ENCODE peak calls at places on chromosomes 11 and 22, in five cellular contexts. F is tibial artery; Q is activated CD8-positive, alpha-beta T cell treated with anti-CD3 and anti-CD28 coated beads for 36 hours; U is bronchial epithelial cell; A is brain microvascular endothelial cell. D is an unnamed sample.

GRCh38 chr11:124746621-124747243 is 5.3 kb downstream of the VSIG2 start:
- DNase-seq in Q (peak; percentile 79), U (peak; percentile 74), A (peak; percentile 78), F (peak; percentile 65), D (peak; percentile 90)

GRCh38 chr11:3126901-3127691 is 38.0 kb downstream of the OSBPL5 start:
- DNase-seq in Q (no peak), U (no peak), A (no peak), F (no peak), D (no peak)

GRCh38 chr11:65279713-65280459 is 18.1 kb downstream of the POLA2 start:
- DNase-seq in Q (peak; percentile 75), A (peak; percentile 99), F (no peak), U (peak; percentile 95), D (peak; percentile 90)

GRCh38 chr11:69640995-69641581 is at the start of gene CCND1:
- DNase-seq in U (peak; percentile 74), F (peak; percentile 67), Q (peak; percentile 56), A (peak; percentile 90), D (peak; percentile 88)

GRCh38 chr11:118661425-118662301 is 17.8 kb downstream of the TREH start:
- DNase-seq in F (no peak), Q (no peak), A (no peak), U (no peak), D (no peak)

GRCh38 chr11:76628408-76628947 is 42.1 kb downstream of the LRRC32 start:
- DNase-seq in A (no peak), Q (peak; percentile 98), U (no peak), F (no peak), D (no peak)

GRCh38 chr22:47808236-47808845 is 1045.9 kb downstream of the TBC1D22A start:
- DNase-seq in Q (no peak), F (no peak), U (no peak), A (no peak), D (no peak)

GRCh38 chr11:78332174-78332866 is 85.3 kb downstream of the GAB2 start:
- DNase-seq in A (no peak), F (no peak), Q (peak; percentile 35), U (peak; percentile 8), D (no peak)

GRCh38 chr22:21725956-21726649 is 9.5 kb downstream of the YPEL1 start:
- DNase-seq in Q (no peak), A (no peak), U (no peak), F (no peak), D (no peak)

GRCh38 chr11:18312663-18313420 is 9.1 kb downstream of the HPS5 start:
- DNase-seq in F (no peak), Q (no peak), A (peak; percentile 46), U (peak; percentile 82), D (peak; percentile 53)

GRCh38 chr11:96094156-96094555 is 170.2 kb upstream of the MTMR2 start:
- DNase-seq in U (no peak), F (no peak), Q (no peak), A (no peak), D (no peak)

GRCh38 chr11:2448661-2449547 is 4.1 kb downstream of the KCNQ1 start:
- DNase-seq in U (no peak), Q (no peak), A (no peak), F (no peak), D (no peak)

GRCh38 chr22:49926916-49927315 is 8.5 kb downstream of the CRELD2 start:
- DNase-seq in U (no peak), A (no peak), Q (no peak), F (no peak), D (no peak)

GRCh38 chr22:22687638-22688500 is 43.5 kb downstream of the GGTLC2 start:
- DNase-seq in A (peak; percentile 66), Q (peak; percentile 46), U (peak; percentile 53), F (no peak), D (peak; percentile 63)

GRCh38 chr22:44574057-44574456 is 76.0 kb upstream of the RTL6 start:
- DNase-seq in F (no peak), Q (no peak), U (peak; percentile 84), A (no peak), D (peak; percentile 96)

GRCh38 chr11:71145368-71145767 is 107.0 kb downstream of the SHANK2 start:
- DNase-seq in U (no peak), F (no peak), A (no peak), Q (no peak), D (no peak)

GRCh38 chr11:12683857-12684256 is 9.6 kb downstream of the TEAD1 start:
- DNase-seq in U (no peak), Q (no peak), F (no peak), A (no peak), D (peak; percentile 49)

GRCh38 chr11:80718611-80719291 is 1277.9 kb upstream of the TENM4 start:
- DNase-seq in A (no peak), U (no peak), Q (no peak), F (no peak), D (no peak)

GRCh38 chr22:49533886-49534285 is 293.8 kb downstream of the BRD1 start:
- DNase-seq in Q (no peak), A (no peak), U (no peak), F (peak; percentile 8), D (no peak)

GRCh38 chr22:25666308-25666707 is 75.7 kb upstream of the MYO18B start:
- DNase-seq in F (peak; percentile 55), Q (no peak), A (no peak), U (no peak), D (no peak)

GRCh38 chr11:10459029-10459970 is 4.2 kb downstream of the AMPD3 start:
- DNase-seq in A (no peak), U (no peak), F (no peak), Q (peak; percentile 82), D (no peak)

GRCh38 chr11:35082322-35083180 is 56.4 kb upstream of the CD44 start:
- DNase-seq in U (peak; percentile 83), F (peak; percentile 63), Q (peak; percentile 93), A (peak; percentile 89), D (peak; percentile 86)

GRCh38 chr11:45296085-45296484 is 9.9 kb upstream of the SYT13 start:
- DNase-seq in F (no peak), Q (no peak), A (no peak), U (no peak), D (no peak)

GRCh38 chr11:64744544-64745218 is 739 bp upstream of the RASGRP2 start:
- DNase-seq in Q (peak; percentile 40), U (no peak), A (no peak), F (no peak), D (no peak)

GRCh38 chr11:74446445-74446844 is 20.9 kb downstream of the KCNE3 start:
- DNase-seq in U (no peak), A (no peak), Q (no peak), F (no peak), D (no peak)

GRCh38 chr22:33756508-33756949 is 163.7 kb downstream of the LARGE1 start:
- DNase-seq in U (no peak), F (no peak), Q (no peak), A (no peak), D (no peak)

GRCh38 chr11:62295504-62295903 is 3.4 kb downstream of the SCGB1D4 start:
- DNase-seq in Q (peak; percentile 37), U (peak; percentile 22), F (no peak), A (peak; percentile 43), D (peak; percentile 31)

GRCh38 chr22:24431309-24432034 is 4.1 kb downstream of the ADORA2A start:
- DNase-seq in Q (no peak), U (no peak), F (peak; percentile 12), A (no peak), D (no peak)

GRCh38 chr22:23831781-23832180 is 7.0 kb downstream of the DERL3 start:
- DNase-seq in Q (no peak), A (no peak), U (no peak), F (no peak), D (no peak)

GRCh38 chr11:121578216-121579063 is 125.7 kb upstream of the SORL1-AS1 start:
- DNase-seq in F (no peak), U (no peak), Q (no peak), A (no peak), D (no peak)

GRCh38 chr22:29117799-29118477 is 45.1 kb downstream of the KREMEN1 start:
- DNase-seq in A (no peak), Q (no peak), U (peak; percentile 76), F (no peak), D (peak; percentile 71)

GRCh38 chr11:76277298-76278175 is 71.2 kb upstream of the WNT11 start:
- DNase-seq in Q (no peak), A (no peak), U (no peak), F (no peak), D (no peak)

GRCh38 chr11:59180168-59180567 is 8.2 kb downstream of the DTX4 start:
- DNase-seq in U (no peak), Q (no peak), F (no peak), A (no peak), D (no peak)

DNA sequence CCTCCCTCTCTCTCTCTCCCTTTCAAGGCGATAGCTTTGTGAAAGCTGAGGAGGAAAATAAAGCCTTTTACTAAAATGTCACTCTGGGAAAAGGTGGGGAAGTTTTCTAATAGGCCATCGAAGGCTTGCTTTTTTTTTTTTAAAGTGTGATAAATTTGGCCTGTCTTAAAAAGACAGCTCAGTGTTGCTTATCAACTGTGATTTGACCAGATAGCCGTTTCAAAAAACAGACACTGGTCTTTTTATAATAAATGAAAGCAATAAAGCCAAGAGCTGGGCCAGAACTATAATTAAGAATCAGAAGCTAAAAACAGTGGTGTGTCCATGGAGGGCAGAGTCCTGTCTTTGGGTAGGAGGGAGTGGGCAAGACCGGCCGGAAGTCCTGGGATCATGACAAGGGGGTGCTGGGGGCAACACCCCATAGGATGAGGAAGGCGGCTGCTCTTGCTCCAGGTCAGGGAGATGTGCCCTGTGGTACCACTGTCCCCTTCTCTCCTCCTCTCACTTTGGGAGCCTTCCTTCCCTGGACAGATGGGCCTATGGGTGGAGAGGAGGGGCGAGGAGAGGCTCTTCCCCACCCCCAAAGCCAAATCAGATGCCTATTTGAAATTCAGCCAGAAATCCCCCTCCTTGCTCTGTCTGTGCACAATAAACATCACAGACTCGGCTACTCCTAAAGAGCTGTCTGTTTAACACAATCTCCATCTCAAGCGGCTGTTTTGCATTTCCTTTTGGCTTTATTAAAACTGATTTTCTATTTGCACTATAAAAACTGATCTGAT is 267.1 kb downstream of the BUD13 start:
- DNase-seq in F (no peak), A (no peak), Q (no peak), U (no peak), D (no peak)
- TF ChIP-seq CTCF in F (no peak), A (no peak), Q (no peak), U (no peak), D (no peak)

GRCh38 chr11:111963786-111964385 is 26.7 kb downstream of the DIXDC1 start:
- DNase-seq in U (no peak), Q (no peak), A (no peak), F (no peak), D (no peak)

GRCh38 chr11:111957663-111958415 is 20.7 kb downstream of the DIXDC1 start:
- DNase-seq in Q (no peak), A (no peak), F (no peak), U (no peak), D (no peak)

GRCh38 chr11:111961389-111962300 is 24.5 kb downstream of the DIXDC1 start:
- DNase-seq in F (no peak), Q (no peak), A (no peak), U (peak; percentile 57), D (no peak)

GRCh38 chr11:111966678-111967077 is 29.5 kb downstream of the DIXDC1 start:
- DNase-seq in A (no peak), F (no peak), Q (no peak), U (no peak), D (no peak)

GRCh38 chr11:111960916-111961315 is 23.8 kb downstream of the DIXDC1 start:
- DNase-seq in Q (no peak), A (no peak), F (no peak), U (peak; percentile 99), D (peak; percentile 89)
- TF ChIP-seq CTCF in Q (no peak), A (no peak), F (no peak), U (no peak), D (no peak)

GRCh38 chr11:57641426-57641825 is 8.3 kb downstream of the YPEL4 start:
- DNase-seq in A (peak; percentile 36), U (peak; percentile 60), F (no peak), Q (peak; percentile 32), D (peak; percentile 63)
- TF ChIP-seq CTCF in A (peak; percentile 73), U (peak; percentile 65), F (peak; percentile 44), Q (peak; percentile 41), D (peak; percentile 52)

GRCh38 chr22:31150615-31151014 is 9.4 kb upstream of the RNF185 start:
- DNase-seq in U (no peak), Q (no peak), A (no peak), F (no peak), D (no peak)
- TF ChIP-seq CTCF in U (peak; percentile 28), Q (no peak), A (peak; percentile 72), F (no peak), D (peak; percentile 22)

D was measured in MCF 10A.